ENCODE peak calls at places on chromosome 11, in six cellular contexts. One of them, this sample, is unnamed.

GRCh38 chr11:1194231-1194976 is 28.5 kb upstream of the MUC5B start:
- DNase-seq in EH: no peak
- DNase-seq in gastrocnemius medialis: no peak
- DNase-seq in stimulated activated CD4-positive, alpha-beta T cell treated with anti-CD3 and anti-CD28 coated beads, Interleukin-15, amount 100 ng/mL, for 1 hour: no peak
- DNase-seq in NCI-H2081: no peak
- DNase-seq in HT1080: no peak
- DNase-seq in this sample: no peak

GRCh38 chr11:12464303-12464702 is 86.9 kb downstream of the PARVA start:
- DNase-seq in gastrocnemius medialis: no peak
- DNase-seq in NCI-H2081: no peak
- DNase-seq in stimulated activated CD4-positive, alpha-beta T cell treated with anti-CD3 and anti-CD28 coated beads, Interleukin-15, amount 100 ng/mL, for 1 hour: no peak
- DNase-seq in EH: no peak
- DNase-seq in HT1080: no peak
- DNase-seq in this sample: no peak

GRCh38 chr11:62856333-62856910 is 17.0 kb upstream of the WDR74 start:
- DNase-seq in stimulated activated CD4-positive, alpha-beta T cell treated with anti-CD3 and anti-CD28 coated beads, Interleukin-15, amount 100 ng/mL, for 1 hour: no peak
- DNase-seq in HT1080: no peak
- DNase-seq in NCI-H2081: no peak
- DNase-seq in EH: no peak
- DNase-seq in gastrocnemius medialis: no peak
- DNase-seq in this sample: no peak

GRCh38 chr11:71240865-71241691 is 11.3 kb downstream of the SHANK2 start:
- DNase-seq in gastrocnemius medialis: peak; percentile 26
- DNase-seq in stimulated activated CD4-positive, alpha-beta T cell treated with anti-CD3 and anti-CD28 coated beads, Interleukin-15, amount 100 ng/mL, for 1 hour: no peak
- DNase-seq in NCI-H2081: no peak
- DNase-seq in EH: peak; percentile 95
- DNase-seq in HT1080: peak; percentile 20
- DNase-seq in this sample: peak; percentile 86

GRCh38 chr11:10460611-10461275 is 5.7 kb downstream of the AMPD3 start:
- DNase-seq in stimulated activated CD4-positive, alpha-beta T cell treated with anti-CD3 and anti-CD28 coated beads, Interleukin-15, amount 100 ng/mL, for 1 hour: no peak
- DNase-seq in HT1080: no peak
- DNase-seq in EH: no peak
- DNase-seq in NCI-H2081: no peak
- DNase-seq in gastrocnemius medialis: no peak
- DNase-seq in this sample: no peak

GRCh38 chr11:48164836-48165235 is 51.8 kb upstream of the OR4B1 start:
- DNase-seq in EH: no peak
- DNase-seq in HT1080: no peak
- DNase-seq in stimulated activated CD4-positive, alpha-beta T cell treated with anti-CD3 and anti-CD28 coated beads, Interleukin-15, amount 100 ng/mL, for 1 hour: no peak
- DNase-seq in NCI-H2081: no peak
- DNase-seq in gastrocnemius medialis: no peak
- DNase-seq in this sample: no peak

GRCh38 chr11:18314794-18315523 is 7.0 kb downstream of the HPS5 start:
- DNase-seq in NCI-H2081: no peak
- DNase-seq in EH: peak; percentile 10
- DNase-seq in stimulated activated CD4-positive, alpha-beta T cell treated with anti-CD3 and anti-CD28 coated beads, Interleukin-15, amount 100 ng/mL, for 1 hour: no peak
- DNase-seq in HT1080: no peak
- DNase-seq in gastrocnemius medialis: no peak
- DNase-seq in this sample: peak; percentile 50

GRCh38 chr11:63670738-63671321 is 346 bp downstream of the ATL3 start:
- DNase-seq in HT1080: peak; percentile 62
- DNase-seq in stimulated activated CD4-positive, alpha-beta T cell treated with anti-CD3 and anti-CD28 coated beads, Interleukin-15, amount 100 ng/mL, for 1 hour: no peak
- DNase-seq in NCI-H2081: peak; percentile 16
- DNase-seq in gastrocnemius medialis: peak; percentile 58
- DNase-seq in EH: no peak
- DNase-seq in this sample: peak; percentile 60

GRCh38 chr11:124646148-124646547 is 23.5 kb downstream of the TBRG1 start:
- DNase-seq in HT1080: no peak
- DNase-seq in gastrocnemius medialis: no peak
- DNase-seq in EH: no peak
- DNase-seq in NCI-H2081: no peak
- DNase-seq in stimulated activated CD4-positive, alpha-beta T cell treated with anti-CD3 and anti-CD28 coated beads, Interleukin-15, amount 100 ng/mL, for 1 hour: no peak
- DNase-seq in this sample: no peak

GRCh38 chr11:17763244-17763643 is 28.7 kb downstream of the KCNC1 start:
- DNase-seq in HT1080: no peak
- DNase-seq in NCI-H2081: no peak
- DNase-seq in gastrocnemius medialis: no peak
- DNase-seq in EH: no peak
- DNase-seq in stimulated activated CD4-positive, alpha-beta T cell treated with anti-CD3 and anti-CD28 coated beads, Interleukin-15, amount 100 ng/mL, for 1 hour: no peak
- DNase-seq in this sample: no peak

GRCh38 chr11:64720167-64720566 is 2.8 kb downstream of the NRXN2 start:
- DNase-seq in HT1080: no peak
- DNase-seq in EH: no peak
- DNase-seq in stimulated activated CD4-positive, alpha-beta T cell treated with anti-CD3 and anti-CD28 coated beads, Interleukin-15, amount 100 ng/mL, for 1 hour: no peak
- DNase-seq in gastrocnemius medialis: no peak
- DNase-seq in NCI-H2081: no peak
- DNase-seq in this sample: no peak

GRCh38 chr11:3164138-3164539 is 971 bp downstream of the OSBPL5 start:
- DNase-seq in EH: peak; percentile 13
- DNase-seq in NCI-H2081: no peak
- DNase-seq in gastrocnemius medialis: no peak
- DNase-seq in stimulated activated CD4-positive, alpha-beta T cell treated with anti-CD3 and anti-CD28 coated beads, Interleukin-15, amount 100 ng/mL, for 1 hour: no peak
- DNase-seq in HT1080: no peak
- DNase-seq in this sample: no peak

GRCh38 chr11:14902650-14903350 is 10.8 kb upstream of the CYP2R1 start:
- DNase-seq in stimulated activated CD4-positive, alpha-beta T cell treated with anti-CD3 and anti-CD28 coated beads, Interleukin-15, amount 100 ng/mL, for 1 hour: no peak
- DNase-seq in gastrocnemius medialis: no peak
- DNase-seq in NCI-H2081: no peak
- DNase-seq in EH: peak; percentile 80
- DNase-seq in HT1080: peak; percentile 59
- DNase-seq in this sample: peak; percentile 63

GRCh38 chr11:370087-370941 is 1.0 kb downstream of the B4GALNT4 start:
- DNase-seq in HT1080: no peak
- DNase-seq in gastrocnemius medialis: no peak
- DNase-seq in stimulated activated CD4-positive, alpha-beta T cell treated with anti-CD3 and anti-CD28 coated beads, Interleukin-15, amount 100 ng/mL, for 1 hour: no peak
- DNase-seq in EH: no peak
- DNase-seq in NCI-H2081: no peak
- DNase-seq in this sample: no peak